ENCODE peak calls at places on chromosome 10, in eight cellular contexts. X, Y, D, V, G, F, A and L are unnamed samples.
A peak's percentile ranks its signal among the peaks of the same experiment; 100 is the strongest.

GRCh38 chr10:69321865-69322264 is 43.6 kb downstream of the HK1 start:
- DNase-seq in G (no peak), A (no peak), D (no peak), V (no peak), Y (no peak), F (peak; percentile 13), X (no peak), L (no peak)

GRCh38 chr10:104197364-104197763 is 34.8 kb downstream of the CFAP43 start:
- DNase-seq in G (no peak), X (no peak), V (peak; percentile 4), D (no peak), Y (no peak), A (no peak), F (no peak), L (no peak)

GRCh38 chr10:49161411-49161997 is 26.7 kb downstream of the TMEM273 start:
- DNase-seq in D (no peak), G (peak; percentile 56), F (peak; percentile 72), V (no peak), Y (no peak), A (no peak), X (no peak), L (no peak)

GRCh38 chr10:111114931-111115500 is 38.2 kb downstream of the ADRA2A start:
- DNase-seq in A (no peak), X (no peak), V (no peak), D (no peak), F (no peak), G (no peak), Y (no peak), L (no peak)

GRCh38 chr10:105837951-105838350 is 1196.9 kb downstream of the SORCS3 start:
- DNase-seq in V (no peak), Y (no peak), F (no peak), D (no peak), G (no peak), X (no peak), A (no peak), L (no peak)

GRCh38 chr10:132699411-132700167 is 86.4 kb downstream of the NKX6-2 start:
- DNase-seq in F (peak; percentile 1), D (no peak), V (no peak), Y (no peak), G (no peak), A (no peak), X (no peak), L (no peak)

GRCh38 chr10:27474741-27475140 is 29.4 kb upstream of the RAB18 start:
- DNase-seq in Y (no peak), A (no peak), G (no peak), F (no peak), D (no peak), V (no peak), X (no peak), L (no peak)

GRCh38 chr10:117174439-117175214 is 22.7 kb upstream of the KCNK18 start:
- DNase-seq in D (peak; percentile 88), G (peak; percentile 87), F (peak; percentile 86), A (peak; percentile 73), Y (peak; percentile 65), V (peak; percentile 83), X (peak; percentile 80), L (peak; percentile 79)

GRCh38 chr10:125213541-125214282 is 53.3 kb upstream of the CTBP2 start:
- DNase-seq in D (no peak), F (peak; percentile 21), G (no peak), A (peak; percentile 45), Y (no peak), X (no peak), V (no peak), L (no peak)

GRCh38 chr10:131915484-131915883 is 14.7 kb downstream of the PPP2R2D start:
- DNase-seq in F (no peak), V (no peak), Y (no peak), D (no peak), A (no peak), G (no peak), X (no peak), L (no peak)

GRCh38 chr10:94133239-94133638 is 139.5 kb downstream of the PLCE1 start:
- DNase-seq in Y (no peak), X (no peak), A (peak; percentile 34), V (peak; percentile 6), G (no peak), D (no peak), F (peak; percentile 65), L (no peak)

GRCh38 chr10:1420663-1421362 is 316.5 kb downstream of the ADARB2 start:
- DNase-seq in V (peak; percentile 75), F (peak; percentile 81), X (peak; percentile 73), A (peak; percentile 67), G (peak; percentile 82), Y (peak; percentile 18), D (peak; percentile 87), L (peak; percentile 33)

GRCh38 chr10:50347394-50347802 is 96.1 kb upstream of the ASAH2 start:
- DNase-seq in F (no peak), D (no peak), X (no peak), A (no peak), V (no peak), G (no peak), Y (no peak), L (no peak)

GRCh38 chr10:97127960-97128850 is 57.6 kb downstream of the SLIT1 start:
- DNase-seq in V (no peak), G (no peak), X (no peak), F (peak; percentile 72), Y (no peak), D (no peak), A (peak; percentile 20), L (no peak)

GRCh38 chr10:82538272-82538671 is 663.3 kb downstream of the NRG3 start:
- DNase-seq in D (no peak), G (no peak), X (no peak), F (no peak), V (no peak), A (no peak), Y (no peak), L (no peak)